ENCODE peak calls at places on chromosomes 3 and 15, in four cellular contexts. One of them, this sample, is unnamed.

GRCh38 chr3:38960953-38961622 is 90.7 kb downstream of the SCN11A start:
- DNase-seq in H1: peak
- DNase-seq in K562: peak
- DNase-seq in SK-N-SH: peak
- DNase-seq in this sample: peak

GRCh38 chr3:161977063-161977462 is 480.5 kb downstream of the OTOL1 start:
- DNase-seq in K562: no peak
- DNase-seq in SK-N-SH: no peak
- DNase-seq in H1: no peak
- DNase-seq in this sample: no peak

GRCh38 chr15:59492389-59493377 is 54.7 kb downstream of the FAM81A start:
- DNase-seq in K562: peak
- DNase-seq in SK-N-SH: peak
- DNase-seq in H1: peak
- DNase-seq in this sample: peak

GRCh38 chr3:9965200-9965875 is 13.1 kb upstream of the PRRT3 start:
- DNase-seq in K562: no peak
- DNase-seq in H1: no peak
- DNase-seq in SK-N-SH: no peak
- DNase-seq in this sample: no peak

GRCh38 chr3:59968510-59968909 is 918.7 kb upstream of the CFAP20DC start:
- DNase-seq in SK-N-SH: no peak
- DNase-seq in H1: no peak
- DNase-seq in K562: no peak
- DNase-seq in this sample: no peak

GRCh38 chr15:79078763-79079395 is 11.7 kb downstream of the RASGRF1 start:
- DNase-seq in SK-N-SH: no peak
- DNase-seq in K562: no peak
- DNase-seq in H1: no peak
- DNase-seq in this sample: no peak

GRCh38 chr3:99895706-99896441 is 78.2 kb downstream of the CMSS1 start:
- DNase-seq in K562: no peak
- DNase-seq in H1: no peak
- DNase-seq in SK-N-SH: no peak
- DNase-seq in this sample: no peak

GRCh38 chr15:36888018-36888992 is 212.0 kb downstream of the MEIS2 start:
- DNase-seq in H1: peak
- DNase-seq in K562: no peak
- DNase-seq in SK-N-SH: no peak
- DNase-seq in this sample: peak

GRCh38 chr3:132638721-132639120 is 20.9 kb downstream of the ACAD11 start:
- DNase-seq in K562: no peak
- DNase-seq in SK-N-SH: no peak
- DNase-seq in H1: no peak
- DNase-seq in this sample: no peak

GRCh38 chr3:16686679-16687078 is 81.5 kb upstream of the DAZL start:
- DNase-seq in H1: no peak
- DNase-seq in K562: no peak
- DNase-seq in SK-N-SH: no peak
- DNase-seq in this sample: no peak

GRCh38 chr3:184953396-184953795 is 141.4 kb downstream of the VPS8 start:
- DNase-seq in K562: peak
- DNase-seq in SK-N-SH: peak
- DNase-seq in H1: no peak
- DNase-seq in this sample: no peak

GRCh38 chr3:184952671-184953070 is 140.7 kb downstream of the VPS8 start:
- DNase-seq in SK-N-SH: no peak
- DNase-seq in K562: no peak
- DNase-seq in H1: no peak
- DNase-seq in this sample: no peak

GRCh38 chr3:184949570-184949969 is 137.6 kb downstream of the VPS8 start:
- DNase-seq in SK-N-SH: no peak
- DNase-seq in H1: no peak
- DNase-seq in K562: no peak
- DNase-seq in this sample: no peak

GRCh38 chr3:184954251-184954650 is 142.3 kb downstream of the VPS8 start:
- DNase-seq in K562: no peak
- DNase-seq in H1: no peak
- DNase-seq in SK-N-SH: no peak
- DNase-seq in this sample: no peak
- TF ChIP-seq TEAD4 in K562: no peak
- TF ChIP-seq TEAD4 in H1: no peak
- TF ChIP-seq TEAD4 in SK-N-SH: no peak
- TF ChIP-seq TEAD4 in this sample: no peak

DNA sequence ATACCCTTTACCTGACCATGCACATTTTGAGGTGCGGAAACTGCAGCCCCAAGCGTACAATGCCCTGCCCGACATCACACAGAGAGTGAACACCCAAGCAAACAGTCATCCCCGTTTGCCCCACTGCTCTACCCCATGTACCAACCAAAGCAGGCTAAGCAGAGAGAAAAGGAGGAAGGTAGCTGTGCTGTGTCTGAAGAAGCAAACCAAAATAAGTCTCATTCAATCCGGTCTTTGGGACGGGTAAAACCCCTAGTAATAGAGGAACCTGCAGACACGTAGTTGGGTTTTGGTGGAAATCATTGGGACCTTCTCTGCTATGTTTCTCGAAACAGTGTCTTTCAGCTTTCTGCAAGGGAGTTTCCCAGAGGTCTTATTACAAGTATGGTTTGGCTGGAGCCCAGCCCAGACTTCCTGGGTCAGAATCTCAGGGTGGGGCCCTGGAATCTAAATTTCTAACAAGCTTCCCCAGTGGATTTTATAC is 164.6 kb upstream of the HES1 start:
- DNase-seq in K562: no peak
- DNase-seq in H1: no peak
- DNase-seq in SK-N-SH: no peak
- DNase-seq in this sample: no peak
- TF ChIP-seq TEAD4 in K562: no peak
- TF ChIP-seq TEAD4 in H1: no peak
- TF ChIP-seq TEAD4 in SK-N-SH: no peak
- TF ChIP-seq TEAD4 in this sample: no peak

DNA sequence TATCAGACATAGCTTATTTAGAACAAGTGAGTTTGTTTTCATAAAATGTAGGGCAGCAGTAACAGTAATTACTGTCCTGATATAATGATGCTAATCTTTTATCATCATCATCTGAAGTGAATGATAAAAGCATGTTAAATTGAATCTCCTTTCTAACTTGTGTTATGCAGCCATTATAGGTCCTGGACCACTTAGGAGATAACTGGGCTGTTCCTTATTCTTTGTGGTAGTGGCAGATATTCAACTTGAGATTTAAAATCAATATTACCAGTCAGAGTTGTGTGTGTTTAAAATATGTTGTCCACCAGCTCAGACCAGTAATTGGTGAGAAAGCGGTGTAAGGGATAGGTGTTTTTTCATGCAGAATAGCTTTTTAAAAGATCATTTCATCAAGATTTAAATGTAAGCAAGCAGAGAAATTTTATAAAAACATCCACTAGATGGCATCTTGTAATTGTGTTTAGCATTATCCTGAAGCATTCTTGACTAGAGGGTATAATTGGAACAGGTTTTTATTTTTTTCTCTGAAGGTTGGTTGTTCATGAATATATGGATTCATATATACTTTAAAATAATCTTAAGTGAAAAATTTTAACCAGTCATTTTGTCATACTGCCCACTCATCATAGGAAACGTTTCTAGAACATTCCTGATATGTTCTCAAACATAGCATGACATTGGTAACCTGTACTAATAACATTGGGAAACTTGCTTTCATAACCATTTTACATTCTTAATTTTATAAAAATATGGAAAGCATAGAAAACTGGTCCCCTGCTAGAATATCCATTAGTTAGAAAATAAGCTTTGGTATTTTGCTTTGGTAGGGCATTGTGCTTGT is 153.9 kb downstream of the BBX start:
- DNase-seq in H1: no peak
- DNase-seq in K562: no peak
- DNase-seq in SK-N-SH: peak
- DNase-seq in this sample: no peak
- TF ChIP-seq TEAD4 in H1: no peak
- TF ChIP-seq TEAD4 in K562: no peak
- TF ChIP-seq TEAD4 in SK-N-SH: no peak
- TF ChIP-seq TEAD4 in this sample: no peak

DNA sequence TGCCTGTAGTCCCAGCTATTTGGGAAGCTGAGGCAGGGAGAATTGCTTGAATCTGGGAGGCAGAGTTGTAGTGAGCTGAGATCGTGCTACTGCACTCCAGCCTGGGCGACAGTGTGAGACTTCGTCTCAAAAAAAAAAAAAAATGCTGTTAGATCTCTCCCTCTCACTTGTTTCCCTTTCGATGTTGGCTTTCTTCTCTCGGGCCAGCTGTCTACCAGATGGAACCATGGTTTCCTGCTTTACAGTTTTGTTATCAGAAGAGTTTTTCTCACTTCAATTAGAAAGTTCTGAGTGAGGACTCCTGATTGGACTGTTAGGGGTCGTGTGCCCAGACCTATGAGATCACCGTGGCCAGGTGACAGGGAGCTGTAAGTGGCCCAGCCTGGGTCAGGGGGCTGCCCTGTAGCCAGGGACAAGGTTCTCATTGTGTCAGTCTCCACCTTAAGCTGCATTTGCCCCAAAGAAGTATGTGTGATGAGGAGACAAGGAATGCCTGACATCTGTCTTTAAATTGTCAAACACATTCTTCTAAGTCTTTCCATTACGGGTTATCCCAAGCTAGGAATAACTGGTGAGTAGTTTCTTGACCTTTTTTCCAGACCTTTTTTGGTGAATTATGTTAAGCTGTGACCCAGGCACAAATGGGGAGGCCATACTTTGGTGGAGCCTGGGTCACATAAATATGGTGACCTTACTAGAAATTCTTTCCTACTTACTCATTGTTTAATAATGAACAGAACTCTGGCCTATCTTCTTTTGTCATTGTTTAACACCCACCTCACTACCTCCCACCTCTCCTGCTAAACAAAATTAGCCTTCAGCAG is 25.2 kb downstream of the SNAPC5 start:
- DNase-seq in K562: no peak
- DNase-seq in SK-N-SH: no peak
- DNase-seq in H1: no peak
- DNase-seq in this sample: no peak
- TF ChIP-seq TEAD4 in K562: no peak
- TF ChIP-seq TEAD4 in SK-N-SH: no peak
- TF ChIP-seq TEAD4 in H1: no peak
- TF ChIP-seq TEAD4 in this sample: no peak

GRCh38 chr15:88467073-88467934 is at the start of the genes MRPL46 and MRPS11:
- DNase-seq in K562: peak
- DNase-seq in SK-N-SH: peak
- DNase-seq in H1: peak
- DNase-seq in this sample: peak

GRCh38 chr15:88463870-88464532 is 3.2 kb downstream of the MRPL46 start:
- DNase-seq in SK-N-SH: no peak
- DNase-seq in H1: no peak
- DNase-seq in K562: no peak
- DNase-seq in this sample: no peak

GRCh38 chr15:88467935-88468528 is 524 bp downstream of the MRPS11 start:
- DNase-seq in H1: peak
- DNase-seq in K562: peak
- DNase-seq in SK-N-SH: peak
- DNase-seq in this sample: no peak

GRCh38 chr15:88469321-88469720 is 1.8 kb downstream of the MRPS11 start:
- DNase-seq in H1: no peak
- DNase-seq in SK-N-SH: no peak
- DNase-seq in K562: no peak
- DNase-seq in this sample: no peak

DNA sequence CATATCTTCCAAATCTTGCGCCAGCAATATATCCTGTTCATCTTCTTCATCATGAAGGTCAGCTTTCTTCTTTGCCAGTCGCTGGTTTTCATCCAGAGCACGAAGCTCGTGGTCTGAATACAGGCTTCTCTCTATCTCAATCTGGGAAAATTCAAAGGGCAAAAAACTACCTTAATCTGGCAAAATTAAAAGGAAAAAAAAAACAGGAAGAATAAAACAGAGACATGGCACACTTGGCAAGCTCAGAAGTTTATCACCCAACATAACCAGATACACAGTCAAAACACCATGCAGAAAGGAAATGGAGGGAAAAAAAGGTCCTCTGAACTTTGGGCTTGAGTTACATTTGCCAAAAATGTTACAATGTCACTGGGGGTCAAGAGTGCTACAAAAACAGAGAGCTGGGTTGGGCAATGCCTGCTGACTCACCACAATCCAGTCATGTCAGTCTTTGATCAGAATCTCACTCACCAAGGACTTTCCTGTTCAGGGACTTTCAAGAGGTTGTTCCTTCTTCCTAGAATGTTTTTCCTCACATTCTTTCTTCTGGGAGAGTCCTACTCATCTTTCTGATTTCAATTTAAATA is 1.5 kb downstream of the MRPL46 start:
- DNase-seq in K562: peak
- DNase-seq in H1: no peak
- DNase-seq in SK-N-SH: no peak
- DNase-seq in this sample: no peak
- TF ChIP-seq TEAD4 in K562: peak
- TF ChIP-seq TEAD4 in H1: no peak
- TF ChIP-seq TEAD4 in SK-N-SH: no peak
- TF ChIP-seq TEAD4 in this sample: no peak